ENCODE peak calls at places on chromosomes 13 and 19, in nine cellular contexts. X is cardiac muscle cell; O is naive thymus-derived CD4-positive, alpha-beta T cell; Q is endothelial cell of umbilical vein; D is WERI-Rb-1; F is heart right ventricle; I is psoas muscle; C is OCI-LY7; G is AG04450. A is an unnamed sample.
A peak's percentile ranks its signal among the peaks of the same experiment; 100 is the strongest.

GRCh38 chr13:113483504-113484287 is 6.8 kb downstream of the DCUN1D2 start:
- DNase-seq in X (no peak), O (no peak), Q (no peak), D (no peak), F (no peak), I (no peak), C (no peak), G (no peak), A (no peak)

GRCh38 chr13:19601749-19602725 is 31.4 kb upstream of the MPHOSPH8 start:
- DNase-seq in X (peak; percentile 55), O (peak; percentile 19), Q (peak; percentile 52), D (peak; percentile 78), F (no peak), I (peak; percentile 17), C (no peak), G (no peak), A (no peak)

GRCh38 chr13:35994131-35994966 is 136.8 kb downstream of the DCLK1 start:
- DNase-seq in X (no peak), O (no peak), Q (no peak), D (no peak), F (peak; percentile 64), I (peak; percentile 56), C (no peak), G (no peak), A (peak; percentile 94)

GRCh38 chr19:14383556-14383897 is 2.3 kb downstream of the ADGRE5 start:
- DNase-seq in X (no peak), O (no peak), Q (no peak), D (no peak), F (peak; percentile 51), I (no peak), C (no peak), G (no peak), A (no peak)

GRCh38 chr19:45763691-45764294 is 5.3 kb downstream of the SIX5 start:
- DNase-seq in X (no peak), O (no peak), Q (no peak), D (no peak), F (no peak), I (no peak), C (no peak), G (no peak), A (no peak)

GRCh38 chr13:27665333-27665732 is 43.6 kb downstream of the POLR1D start:
- DNase-seq in X (peak; percentile 34), O (no peak), Q (no peak), D (no peak), F (no peak), I (no peak), C (no peak), G (no peak), A (no peak)

GRCh38 chr19:50368649-50369570 is 3.5 kb upstream of the NAPSA start:
- DNase-seq in X (peak; percentile 85), O (peak; percentile 81), Q (peak; percentile 80), D (peak; percentile 81), F (peak; percentile 87), I (peak; percentile 81), C (peak; percentile 92), G (peak; percentile 65), A (peak; percentile 87)

GRCh38 chr19:38213911-38214625 is 10.0 kb downstream of the DPF1 start:
- DNase-seq in X (no peak), O (peak; percentile 27), Q (no peak), D (no peak), F (no peak), I (no peak), C (no peak), G (no peak), A (peak; percentile 69)

GRCh38 chr13:49652691-49653305 is 24.5 kb downstream of the ARL11 start:
- DNase-seq in X (peak; percentile 60), O (no peak), Q (peak; percentile 37), D (peak; percentile 68), F (no peak), I (peak; percentile 27), C (peak; percentile 63), G (no peak), A (no peak)

GRCh38 chr13:100525453-100526298 is 62.9 kb downstream of the GGACT start:
- DNase-seq in X (peak; percentile 45), O (no peak), Q (no peak), D (no peak), F (no peak), I (no peak), C (no peak), G (no peak), A (no peak)

GRCh38 chr13:111327701-111328100 is 7.3 kb downstream of the TEX29 start:
- DNase-seq in X (no peak), O (no peak), Q (no peak), D (no peak), F (no peak), I (no peak), C (no peak), G (no peak), A (no peak)

GRCh38 chr19:40219721-40220276 is 1.6 kb upstream of the TTC9B start:
- DNase-seq in X (no peak), O (no peak), Q (peak; percentile 85), D (no peak), F (no peak), I (no peak), C (no peak), G (no peak), A (peak; percentile 73)

GRCh38 chr13:28173793-28174192 is 35.4 kb downstream of the PAN3 start:
- DNase-seq in X (no peak), O (no peak), Q (no peak), D (no peak), F (no peak), I (no peak), C (no peak), G (no peak), A (no peak)

GRCh38 chr19:652467-653389 is 10.3 kb downstream of the RNF126 start:
- DNase-seq in X (no peak), O (no peak), Q (no peak), D (no peak), F (no peak), I (no peak), C (no peak), G (no peak), A (no peak)
- H3K27ac ChIP-seq in X (no peak overlapping the region), O (no peak overlapping the region), Q (no peak overlapping the region), D (no peak overlapping the region), F (no peak overlapping the region), I (no peak overlapping the region), C (no peak overlapping the region), G (no peak overlapping the region), A (no peak overlapping the region)

GRCh38 chr19:4431808-4432674 is 25.6 kb downstream of the UBXN6 start:
- DNase-seq in X (no peak), O (no peak), Q (no peak), D (no peak), F (no peak), I (no peak), C (no peak), G (no peak), A (no peak)
- H3K27ac ChIP-seq in X (no peak overlapping the region), O (no peak overlapping the region), Q (no peak overlapping the region), D (no peak overlapping the region), F (no peak overlapping the region), I (no peak overlapping the region), C (no peak overlapping the region), G (no peak overlapping the region), A (no peak overlapping the region)

DNA sequence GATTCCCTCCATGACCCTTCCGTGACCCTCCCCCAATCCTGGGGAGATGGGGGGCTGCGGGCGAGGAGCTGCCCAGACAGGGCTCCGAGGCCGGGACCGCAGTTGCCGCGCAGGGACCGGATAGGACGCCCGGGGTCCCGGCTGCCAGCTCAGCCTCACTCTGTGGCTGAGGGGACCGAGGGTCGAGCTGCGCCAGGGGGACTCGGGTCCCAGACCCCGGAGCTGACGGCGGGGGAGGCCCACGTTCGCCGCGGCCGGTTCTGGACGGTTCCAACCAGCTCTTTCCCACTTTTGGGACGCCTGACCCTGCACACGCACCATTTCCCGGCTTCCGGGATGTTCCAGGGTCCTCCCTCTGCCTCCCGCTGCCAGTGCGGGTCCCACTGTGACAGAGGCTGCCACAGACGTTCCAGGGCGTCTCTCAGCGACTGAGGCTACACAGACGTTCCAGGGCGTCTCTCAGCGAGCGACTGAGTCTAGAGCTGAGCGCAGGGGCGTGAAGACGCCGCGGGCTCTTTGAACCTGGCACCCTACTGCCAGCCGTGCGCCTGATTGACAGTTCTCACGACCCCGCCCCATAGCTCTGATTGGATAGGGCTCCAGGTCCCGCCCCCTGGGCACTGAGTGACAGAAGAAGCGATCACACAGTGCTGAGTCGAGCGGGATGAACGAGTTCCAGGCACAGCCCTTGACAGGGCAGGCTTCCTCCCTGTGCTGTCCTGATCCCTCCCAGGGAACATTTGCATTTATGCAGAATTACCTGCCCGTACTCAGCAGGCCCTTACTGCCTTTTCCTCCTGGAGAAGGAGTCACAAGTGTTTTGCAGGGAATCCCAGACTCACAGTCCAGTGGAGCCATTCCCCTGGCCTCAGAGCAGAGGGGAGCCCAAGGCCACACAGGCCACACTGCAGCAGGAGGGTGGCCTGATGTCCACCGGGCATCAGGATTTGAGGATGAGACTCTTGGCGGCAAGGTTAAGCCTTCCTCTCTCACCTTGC is at the start of gene ZNF563:
- DNase-seq in X (peak; percentile 96), O (peak; percentile 99), Q (peak; percentile 86), D (peak; percentile 99), F (peak; percentile 98), I (peak; percentile 97), C (peak; percentile 99), G (peak; percentile 72), A (peak; percentile 91)
- H3K27ac ChIP-seq in X (peak within 1 kb of the TSS; percentile 77), O (peak within 1 kb of the TSS; percentile 92), Q (no peak within 1 kb of the TSS), D (peak within 1 kb of the TSS; percentile 74), F (peak within 1 kb of the TSS; percentile 91), I (peak within 1 kb of the TSS; percentile 94), C (peak within 1 kb of the TSS; percentile 70), G (peak within 1 kb of the TSS; percentile 31), A (peak within 1 kb of the TSS; percentile 25)

GRCh38 chr13:75790198-75790970 is 154.3 kb downstream of the LMO7 start:
- DNase-seq in X (no peak), O (no peak), Q (no peak), D (no peak), F (no peak), I (no peak), C (no peak), G (no peak), A (no peak)

GRCh38 chr13:75787249-75787940 is 151.3 kb downstream of the LMO7 start:
- DNase-seq in X (no peak), O (no peak), Q (no peak), D (no peak), F (no peak), I (no peak), C (no peak), G (no peak), A (peak; percentile 48)

GRCh38 chr13:75789451-75790197 is 153.5 kb downstream of the LMO7 start:
- DNase-seq in X (no peak), O (no peak), Q (peak; percentile 12), D (no peak), F (no peak), I (no peak), C (no peak), G (no peak), A (peak; percentile 69)

GRCh38 chr13:75785130-75785529 is 149.0 kb downstream of the LMO7 start:
- DNase-seq in X (no peak), O (no peak), Q (no peak), D (no peak), F (no peak), I (no peak), C (no peak), G (no peak), A (no peak)

DNA sequence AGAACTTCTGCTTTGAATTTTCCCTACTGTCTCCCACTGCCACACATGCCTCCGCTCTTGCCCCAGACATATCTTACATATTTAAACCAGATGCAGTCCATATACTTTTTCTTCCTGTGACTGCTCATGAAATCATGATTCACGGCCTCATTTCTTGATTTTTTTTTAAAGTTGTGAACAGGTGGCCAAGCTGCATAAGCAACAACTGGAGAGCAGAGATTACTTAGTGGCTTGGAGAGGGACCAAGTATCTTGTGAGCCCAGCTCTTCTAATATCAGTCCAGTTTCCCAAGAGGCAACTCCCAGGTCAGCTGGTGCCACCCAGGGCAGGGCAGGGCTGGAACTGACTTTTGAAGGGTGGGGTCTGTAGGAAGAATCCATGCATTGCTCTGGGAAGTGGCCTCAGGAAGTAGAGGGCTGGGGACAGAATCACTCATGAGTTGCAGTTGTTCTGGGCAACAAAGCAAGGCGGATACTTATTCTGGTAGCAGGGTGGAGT is 152.4 kb downstream of the LMO7 start:
- DNase-seq in X (no peak), O (no peak), Q (peak; percentile 85), D (no peak), F (peak; percentile 33), I (peak; percentile 20), C (no peak), G (peak; percentile 85), A (peak; percentile 55)
- H3K27ac ChIP-seq in X (no peak overlapping the region), O (no peak overlapping the region), Q (peak overlapping the region; percentile 42), D (no peak overlapping the region), F (peak overlapping the region; percentile 72), I (peak overlapping the region; percentile 90), C (no peak overlapping the region), G (peak overlapping the region; percentile 76), A (peak overlapping the region; percentile 38)

A was measured in brain microvascular endothelial cell.